ENCODE peak calls at places on chromosomes 11 and 22, in six cellular contexts. I, Y, H, K, E and V are unnamed samples. For H3K27me3 and H3K4me1, the result is how much of the 10 kb centered on the place peaks cover.

GRCh38 chr11:3904228-3904627 is 48.8 kb downstream of the STIM1 start:
- DNase-seq in I (no peak), Y (no peak), H (no peak), K (no peak), E (no peak), V (no peak)

GRCh38 chr11:64935634-64936081 is at the start of gene GPHA2:
- DNase-seq in I (no peak), Y (no peak), H (no peak), K (no peak), E (peak), V (no peak)

GRCh38 chr11:112889446-112889845 is 71.8 kb upstream of the NCAM1 start:
- DNase-seq in I (no peak), Y (no peak), H (no peak), K (no peak), E (no peak), V (no peak)

GRCh38 chr11:109641549-109641948 is 219.6 kb downstream of the C11orf87 start:
- DNase-seq in I (no peak), Y (peak), H (no peak), K (no peak), E (peak), V (no peak)

GRCh38 chr11:43071338-43071737 is 240.5 kb upstream of the API5 start:
- DNase-seq in I (no peak), Y (no peak), H (no peak), K (no peak), E (no peak), V (no peak)

GRCh38 chr11:45083544-45084087 is 62.8 kb upstream of the PRDM11 start:
- DNase-seq in I (no peak), Y (no peak), H (no peak), K (no peak), E (no peak), V (no peak)

GRCh38 chr11:118939948-118940598 is 14.3 kb upstream of the BCL9L start:
- DNase-seq in I (no peak), Y (peak), H (no peak), K (no peak), E (no peak), V (no peak)

GRCh38 chr22:31461699-31462098 is 27.9 kb downstream of the EIF4ENIF1 start:
- DNase-seq in I (no peak), Y (no peak), H (no peak), K (no peak), E (no peak), V (no peak)

GRCh38 chr11:61695917-61696316 is 15.7 kb downstream of the DAGLA start:
- DNase-seq in I (peak), Y (peak), H (peak), K (peak), E (no peak), V (peak)

DNA sequence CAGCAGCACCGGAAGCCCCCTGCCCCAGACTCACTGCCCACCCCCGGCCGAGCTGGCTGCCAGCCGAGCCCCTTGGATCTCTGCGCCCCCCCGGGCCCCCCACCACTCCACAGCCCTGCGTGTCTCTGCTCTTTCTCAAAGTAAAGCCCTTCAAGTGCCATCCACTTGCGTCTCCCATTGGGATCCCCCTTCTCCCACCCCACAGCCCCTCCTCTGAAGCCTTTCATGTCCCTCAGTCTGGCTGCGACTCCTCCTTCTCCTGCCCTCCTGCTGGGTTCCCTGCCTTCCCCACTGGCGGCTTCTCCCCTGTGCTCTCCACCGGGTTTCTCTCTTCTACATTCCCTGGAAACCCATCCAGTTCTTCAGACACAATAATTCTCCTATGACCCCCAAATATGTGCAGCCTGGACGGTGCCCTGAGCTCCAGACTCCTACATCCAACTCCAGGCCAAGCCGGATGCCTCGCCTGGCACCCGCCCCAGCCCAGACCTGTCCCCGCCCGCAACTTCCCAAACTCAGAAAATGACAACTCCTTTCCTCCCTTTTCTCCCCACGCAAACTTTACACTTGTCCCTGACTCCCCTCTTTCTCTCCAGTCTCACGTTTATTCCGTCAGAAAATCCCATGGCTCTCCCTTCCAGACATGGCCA is 108.9 kb downstream of the WNT7B start:
- DNase-seq in I (no peak), Y (peak), H (no peak), K (no peak), E (no peak), V (no peak)
- H3K27me3 ChIP-seq in I (under half), Y (under half), H (under half), K (under half), E (under half), V (under half)

GRCh38 chr11:76761959-76762358 is 21.2 kb upstream of the TSKU start:
- DNase-seq in I (no peak), Y (no peak), H (no peak), K (no peak), E (no peak), V (no peak)

GRCh38 chr11:76765863-76766350 is 17.2 kb upstream of the TSKU start:
- DNase-seq in I (no peak), Y (no peak), H (no peak), K (no peak), E (no peak), V (no peak)

GRCh38 chr11:76764941-76765340 is 18.2 kb upstream of the TSKU start:
- DNase-seq in I (no peak), Y (no peak), H (no peak), K (no peak), E (no peak), V (no peak)

GRCh38 chr11:76762867-76763572 is 20.1 kb upstream of the TSKU start:
- DNase-seq in I (no peak), Y (no peak), H (no peak), K (no peak), E (no peak), V (no peak)

DNA sequence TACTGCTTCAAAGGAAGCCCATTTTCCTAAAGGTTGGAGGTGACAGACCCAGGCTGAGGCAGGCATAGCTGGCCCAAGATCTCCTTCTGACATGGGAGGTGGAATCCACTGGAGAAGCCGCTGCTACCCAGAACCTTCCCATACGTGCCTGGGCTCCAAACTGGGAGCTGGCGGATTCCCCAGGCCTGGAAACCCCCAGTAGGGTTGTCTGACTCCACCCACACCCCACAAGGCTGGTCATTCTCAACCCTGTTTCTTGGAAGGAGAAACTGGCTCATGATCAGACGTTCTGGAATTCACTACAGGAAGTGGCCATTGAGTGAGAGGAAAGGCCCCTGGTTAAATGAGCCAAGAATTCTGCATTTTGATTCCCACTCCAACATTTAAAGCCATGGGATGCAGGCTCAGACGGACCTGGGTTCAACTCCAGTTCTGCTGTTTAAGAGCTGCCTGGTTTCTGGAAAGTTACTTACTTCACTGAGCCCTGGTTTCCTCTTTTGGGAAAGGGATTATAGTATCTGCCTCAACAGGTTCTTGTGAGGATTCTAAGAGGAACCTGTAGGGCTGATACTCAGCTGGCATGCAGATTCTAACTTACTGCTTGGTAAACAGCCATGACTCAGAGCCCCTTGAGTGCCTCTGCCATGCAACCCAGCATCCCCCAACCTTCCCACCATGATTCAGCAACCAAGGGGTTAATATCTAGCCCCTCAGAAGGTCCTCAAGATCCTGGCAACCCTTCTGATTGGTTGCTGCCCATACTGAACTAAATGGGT is 19.4 kb upstream of the TSKU start:
- DNase-seq in I (no peak), Y (no peak), H (no peak), K (peak), E (no peak), V (no peak)
- H3K4me1 ChIP-seq in I (under half), Y (under half), H (half or more), K (under half), E (under half), V (under half)

GRCh38 chr22:37353839-37354238 is 71.5 kb downstream of the CYTH4 start:
- DNase-seq in I (no peak), Y (no peak), H (no peak), K (no peak), E (no peak), V (no peak)
- H3K27ac ChIP-seq in I (no peak), Y (no peak), H (no peak), K (no peak), E (no peak), V (no peak)

DNA sequence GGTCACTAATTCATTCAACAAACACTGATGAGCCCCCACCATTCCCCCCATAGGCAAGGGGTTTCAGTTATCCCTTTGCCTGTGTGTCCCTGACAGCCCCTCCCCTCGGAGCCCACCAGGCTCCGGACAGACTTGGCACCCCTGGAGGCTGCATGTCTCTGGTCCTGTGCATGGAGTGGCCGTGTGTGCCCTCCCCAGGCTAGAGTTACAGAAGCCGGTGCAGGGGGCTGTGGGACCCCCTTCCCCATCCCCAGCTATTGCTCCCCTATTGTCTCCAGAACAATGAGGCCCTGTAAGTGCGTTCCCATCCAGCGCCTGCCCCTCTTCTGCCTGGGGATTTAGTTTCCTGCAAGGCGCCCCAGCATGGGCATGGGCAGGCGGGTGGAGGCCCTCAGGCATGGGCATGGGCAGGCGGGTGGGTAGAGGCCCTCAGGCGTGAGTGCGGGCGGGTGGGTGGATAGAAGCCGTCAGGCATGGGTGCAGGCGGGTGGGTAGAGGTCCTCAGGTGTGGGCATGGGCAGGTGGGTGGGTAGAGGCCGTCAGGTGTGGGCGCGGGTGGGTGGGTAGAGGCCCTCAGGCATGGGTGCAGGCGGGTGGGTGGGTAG is 1.5 kb downstream of the MUC2 start:
- DNase-seq in I (no peak), Y (no peak), H (peak), K (no peak), E (no peak), V (no peak)
- H3K27me3 ChIP-seq in I (under half), Y (under half), H (under half), K (under half), E (under half), V (under half)

GRCh38 chr11:86035920-86036319 is 33.0 kb downstream of the PICALM start:
- DNase-seq in I (no peak), Y (no peak), H (no peak), K (no peak), E (no peak), V (no peak)

GRCh38 chr11:86039094-86039493 is 29.8 kb downstream of the PICALM start:
- DNase-seq in I (no peak), Y (no peak), H (no peak), K (no peak), E (no peak), V (no peak)

GRCh38 chr11:86035164-86035563 is 33.7 kb downstream of the PICALM start:
- DNase-seq in I (no peak), Y (no peak), H (no peak), K (no peak), E (no peak), V (no peak)

GRCh38 chr11:86034710-86035109 is 34.2 kb downstream of the PICALM start:
- DNase-seq in I (no peak), Y (no peak), H (no peak), K (no peak), E (no peak), V (no peak)

GRCh38 chr11:86037743-86038142 is 31.1 kb downstream of the PICALM start:
- DNase-seq in I (no peak), Y (no peak), H (no peak), K (no peak), E (no peak), V (no peak)
- H3K4me1 ChIP-seq in I (under half), Y (under half), H (half or more), K (under half), E (under half), V (under half)